ENCODE peak calls at places on chromosome 10, in six cellular contexts. D is activated naive CD4-positive, alpha-beta T cell treated with anti-CD3 and anti-CD28 coated beads for 36 hours; Q is head of caudate nucleus; S is T-cell; R is endothelial cell; T is GDM1. X is an unnamed sample.

GRCh38 chr10:72175166-72175565 is 40.6 kb upstream of the ANAPC16 start:
- DNase-seq in Q (no peak), S (no peak), D (no peak), T (peak; percentile 31), R (no peak), X (no peak)

GRCh38 chr10:129774736-129775401 is 189.2 kb downstream of the EBF3 start:
- DNase-seq in R (no peak), Q (no peak), D (no peak), S (no peak), T (no peak), X (no peak)

GRCh38 chr10:63261496-63261895 is 128.4 kb downstream of the NRBF2 start:
- DNase-seq in T (no peak), D (no peak), Q (no peak), R (no peak), S (no peak), X (no peak)

GRCh38 chr10:93804200-93804599 is 46.5 kb downstream of the LGI1 start:
- DNase-seq in Q (no peak), S (no peak), T (no peak), D (no peak), R (no peak), X (no peak)

GRCh38 chr10:62037166-62037831 is 135.8 kb downstream of the ARID5B start:
- DNase-seq in R (no peak), S (no peak), T (no peak), D (no peak), Q (no peak), X (no peak)

GRCh38 chr10:24814568-24815313 is 91.1 kb upstream of the ARHGAP21 start:
- DNase-seq in Q (no peak), S (no peak), R (no peak), D (peak; percentile 16), T (no peak), X (no peak)

GRCh38 chr10:92699518-92700272 is 9.9 kb downstream of the HHEX start:
- DNase-seq in S (peak; percentile 7), Q (no peak), R (peak; percentile 50), T (peak; percentile 64), D (peak; percentile 62), X (no peak)

GRCh38 chr10:61958311-61958710 is 56.8 kb downstream of the ARID5B start:
- DNase-seq in Q (no peak), R (no peak), D (no peak), T (no peak), S (no peak), X (no peak)

GRCh38 chr10:132185601-132186487 is 904 bp upstream of the DPYSL4 start:
- DNase-seq in S (peak; percentile 43), T (no peak), D (peak; percentile 63), R (peak; percentile 53), Q (no peak), X (no peak)

GRCh38 chr10:71985542-71986250 is 21.5 kb downstream of the CHST3 start:
- DNase-seq in D (peak; percentile 33), R (no peak), S (no peak), T (no peak), Q (no peak), X (no peak)

GRCh38 chr10:69936091-69936490 is 116.6 kb upstream of the MACROH2A2 start:
- DNase-seq in R (no peak), T (peak; percentile 3), D (peak; percentile 32), S (no peak), Q (peak; percentile 47), X (no peak)

GRCh38 chr10:65377687-65378086 is 1548.1 kb upstream of the LRRTM3 start:
- DNase-seq in S (no peak), R (no peak), Q (no peak), D (no peak), T (no peak), X (no peak)